ENCODE peak calls at places on chromosomes 12 and 14, in eight cellular contexts. J, E, S, V, F, B, C and K are unnamed samples.

GRCh38 chr12:110754101-110754793 is 11.6 kb upstream of the PPP1CC start:
- DNase-seq in J (no peak), E (no peak), S (no peak), V (no peak), F (peak; percentile 21), B (no peak), C (no peak), K (no peak)

GRCh38 chr12:88371416-88372183 is 208.7 kb downstream of the KITLG start:
- DNase-seq in J (no peak), E (no peak), S (no peak), V (no peak), F (peak; percentile 33), B (peak; percentile 42), C (no peak), K (no peak)

GRCh38 chr14:30223385-30223785 is 295.7 kb upstream of the PRKD1 start:
- DNase-seq in J (peak; percentile 36), E (peak; percentile 57), S (peak; percentile 90), V (peak; percentile 10), F (peak; percentile 93), B (peak; percentile 41), C (peak; percentile 87), K (no peak)

GRCh38 chr14:31926652-31927347 is 150.3 kb upstream of the ARHGAP5 start:
- DNase-seq in J (no peak), E (no peak), S (no peak), V (no peak), F (no peak), B (no peak), C (no peak), K (no peak)

GRCh38 chr14:91835920-91836843 is 31.2 kb downstream of the TC2N start:
- DNase-seq in J (no peak), E (peak; percentile 91), S (peak; percentile 96), V (peak; percentile 56), F (no peak), B (peak; percentile 92), C (no peak), K (peak; percentile 90)

GRCh38 chr12:124686001-124686884 is 118.8 kb upstream of the NCOR2 start:
- DNase-seq in J (no peak), E (no peak), S (no peak), V (no peak), F (peak; percentile 64), B (no peak), C (no peak), K (no peak)

GRCh38 chr12:71469235-71469873 is 29.8 kb downstream of the LGR5 start:
- DNase-seq in J (no peak), E (no peak), S (no peak), V (peak; percentile 44), F (peak; percentile 8), B (no peak), C (peak; percentile 26), K (no peak)

GRCh38 chr14:20427231-20428009 is 8.5 kb downstream of the KLHL33 start:
- DNase-seq in J (no peak), E (no peak), S (no peak), V (peak; percentile 13), F (peak; percentile 59), B (no peak), C (peak; percentile 16), K (no peak)

GRCh38 chr12:67716817-67717216 is 68.3 kb downstream of the DYRK2 start:
- DNase-seq in J (no peak), E (no peak), S (no peak), V (no peak), F (peak; percentile 91), B (no peak), C (no peak), K (no peak)

GRCh38 chr12:39958377-39958776 is 147.5 kb downstream of the SLC2A13 start:
- DNase-seq in J (no peak), E (no peak), S (no peak), V (no peak), F (no peak), B (no peak), C (no peak), K (peak; percentile 32)

GRCh38 chr12:81542065-81542464 is 217.1 kb downstream of the PPFIA2 start:
- DNase-seq in J (no peak), E (no peak), S (no peak), V (no peak), F (no peak), B (no peak), C (no peak), K (no peak)

GRCh38 chr12:5964913-5965900 is 20.1 kb upstream of the ANO2 start:
- DNase-seq in J (no peak), E (no peak), S (no peak), V (no peak), F (no peak), B (no peak), C (no peak), K (no peak)

GRCh38 chr14:68401855-68402254 is 391.0 kb downstream of the ZFP36L1 start:
- DNase-seq in J (peak; percentile 12), E (no peak), S (no peak), V (no peak), F (no peak), B (no peak), C (no peak), K (no peak)

GRCh38 chr12:112861284-112861683 is 45.5 kb upstream of the OAS1 start:
- DNase-seq in J (no peak), E (no peak), S (no peak), V (no peak), F (no peak), B (no peak), C (no peak), K (no peak)

GRCh38 chr14:23577004-23577681 is 1.4 kb downstream of the JPH4 start:
- DNase-seq in J (no peak), E (no peak), S (peak; percentile 44), V (no peak), F (no peak), B (no peak), C (no peak), K (no peak)

GRCh38 chr12:51863921-51864700 is 15.6 kb upstream of the FIGNL2 start:
- DNase-seq in J (no peak), E (no peak), S (no peak), V (no peak), F (no peak), B (no peak), C (no peak), K (peak; percentile 91)

GRCh38 chr14:104313674-104314073 is 175.3 kb downstream of the KIF26A start:
- DNase-seq in J (no peak), E (no peak), S (no peak), V (no peak), F (no peak), B (no peak), C (no peak), K (peak; percentile 6)

GRCh38 chr12:104998423-104999346 is 12.6 kb downstream of the NOPCHAP1 start:
- DNase-seq in J (peak; percentile 71), E (peak; percentile 49), S (peak; percentile 78), V (no peak), F (no peak), B (peak; percentile 76), C (no peak), K (no peak)

GRCh38 chr12:27012239-27012981 is 1.8 kb downstream of the TM7SF3 start:
- DNase-seq in J (no peak), E (no peak), S (no peak), V (no peak), F (no peak), B (peak; percentile 43), C (no peak), K (no peak)
- H3K4me3 ChIP-seq in J (no peak overlapping the region), E (peak overlapping the region; percentile 88), S (peak overlapping the region; percentile 86), V (no peak overlapping the region), F (no peak overlapping the region), B (no peak overlapping the region), C (no peak overlapping the region), K (no peak overlapping the region)

DNA sequence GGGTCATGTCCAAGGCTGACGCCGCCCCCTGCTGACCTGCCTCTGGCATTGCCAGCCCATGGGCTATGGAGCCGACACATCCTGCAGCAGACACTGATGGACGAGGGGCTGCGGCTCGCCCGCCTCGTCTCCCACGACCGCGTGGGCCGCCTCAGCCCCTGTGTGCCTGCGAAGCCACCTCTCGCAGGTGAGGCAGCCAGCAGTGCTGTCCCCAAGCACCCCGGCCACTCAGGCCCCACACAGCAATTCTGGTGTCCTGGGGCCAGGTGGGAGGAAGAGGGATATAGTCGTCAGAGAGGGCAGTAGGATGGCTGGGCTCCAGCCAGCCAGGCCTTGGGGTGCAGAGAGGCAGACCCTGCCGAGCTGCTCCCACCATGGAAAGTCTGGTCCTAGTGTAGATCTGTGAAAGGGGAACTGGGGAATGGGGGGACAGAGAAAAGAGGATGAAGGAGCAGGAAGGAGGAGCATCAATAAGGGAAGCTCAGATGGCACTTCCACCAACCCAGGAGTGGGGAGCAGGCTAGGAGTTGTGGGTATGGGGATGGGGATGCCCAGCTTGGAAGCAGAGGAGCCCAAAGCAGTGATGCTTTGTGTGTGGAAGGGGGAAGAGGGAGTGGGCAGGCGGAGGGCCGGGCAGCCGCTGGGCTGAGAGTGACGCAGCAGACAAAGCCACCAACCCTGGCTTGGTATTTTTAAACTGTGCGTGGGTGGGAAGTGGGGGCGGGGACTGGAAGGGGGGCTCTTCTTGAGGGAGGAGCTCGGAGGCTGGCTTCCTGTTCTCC is 4.7 kb downstream of the NAB2 start:
- DNase-seq in J (peak; percentile 29), E (peak; percentile 73), S (peak; percentile 55), V (no peak), F (peak; percentile 85), B (peak; percentile 79), C (peak; percentile 79), K (peak; percentile 73)
- H3K4me3 ChIP-seq in J (no peak overlapping the region), E (no peak overlapping the region), S (no peak overlapping the region), V (no peak overlapping the region), F (peak overlapping the region; percentile 14), B (no peak overlapping the region), C (peak overlapping the region; percentile 74), K (no peak overlapping the region)

GRCh38 chr14:80211143-80212024 is at the start of gene DIO2:
- DNase-seq in J (no peak), E (no peak), S (no peak), V (no peak), F (peak; percentile 62), B (no peak), C (no peak), K (no peak)
- H3K4me3 ChIP-seq in J (no peak within 1 kb of the TSS), E (peak within 1 kb of the TSS; percentile 19), S (peak within 1 kb of the TSS; percentile 20), V (no peak within 1 kb of the TSS), F (peak within 1 kb of the TSS; percentile 59), B (no peak within 1 kb of the TSS), C (peak within 1 kb of the TSS; percentile 54), K (no peak within 1 kb of the TSS)

GRCh38 chr12:15717940-15718567 is 71.1 kb downstream of the EPS8 start:
- DNase-seq in J (no peak), E (no peak), S (no peak), V (peak; percentile 40), F (no peak), B (no peak), C (no peak), K (no peak)

GRCh38 chr12:15719230-15719629 is 70.0 kb downstream of the EPS8 start:
- DNase-seq in J (no peak), E (no peak), S (no peak), V (no peak), F (no peak), B (no peak), C (no peak), K (no peak)

GRCh38 chr12:15720299-15720698 is 68.9 kb downstream of the EPS8 start:
- DNase-seq in J (no peak), E (no peak), S (no peak), V (no peak), F (no peak), B (no peak), C (no peak), K (no peak)

GRCh38 chr12:15722951-15723350 is 66.2 kb downstream of the EPS8 start:
- DNase-seq in J (no peak), E (no peak), S (no peak), V (no peak), F (no peak), B (no peak), C (no peak), K (no peak)

GRCh38 chr12:15721716-15722115 is 67.5 kb downstream of the EPS8 start:
- DNase-seq in J (no peak), E (no peak), S (no peak), V (no peak), F (peak; percentile 58), B (no peak), C (no peak), K (no peak)
- H3K4me3 ChIP-seq in J (no peak overlapping the region), E (no peak overlapping the region), S (no peak overlapping the region), V (no peak overlapping the region), F (no peak overlapping the region), B (no peak overlapping the region), C (no peak overlapping the region), K (no peak overlapping the region)